ENCODE peak calls at places on chromosomes 16 and 17, in eight cellular contexts. N is stomach; C is IMR-90; K is suprapubic skin; O is fibroblast of lung; T is lower leg skin; I is CD8-positive, alpha-beta T cell; W is lung. Y is an unnamed sample.

GRCh38 chr17:75047398-75048098 is 523 bp downstream of the KCTD2 start:
- DNase-seq in N (no peak), C (no peak), K (peak), O (no peak), T (peak), I (no peak), W (no peak), Y (no peak)

GRCh38 chr17:81189670-81190530 is 23.9 kb upstream of the AATK start:
- DNase-seq in N (no peak), C (no peak), K (no peak), O (no peak), T (no peak), I (no peak), W (no peak), Y (no peak)

GRCh38 chr16:79587897-79588296 is 12.6 kb downstream of the MAF start:
- DNase-seq in N (no peak), C (no peak), K (no peak), O (no peak), T (no peak), I (no peak), W (no peak), Y (no peak)

GRCh38 chr17:17971431-17972125 is 622 bp downstream of the TOM1L2 start:
- DNase-seq in N (peak), C (no peak), K (peak), O (no peak), T (peak), I (no peak), W (peak), Y (no peak)

GRCh38 chr17:72116692-72117469 is 3.9 kb upstream of the SOX9 start:
- DNase-seq in N (no peak), C (peak), K (no peak), O (peak), T (peak), I (no peak), W (no peak), Y (no peak)

GRCh38 chr17:21363776-21364642 is 12.1 kb upstream of the KCNJ12 start:
- DNase-seq in N (no peak), C (no peak), K (no peak), O (no peak), T (no peak), I (no peak), W (no peak), Y (no peak)

GRCh38 chr17:49401971-49402491 is 12.7 kb downstream of the PHB1 start:
- DNase-seq in N (no peak), C (no peak), K (peak), O (no peak), T (peak), I (no peak), W (no peak), Y (no peak)

GRCh38 chr17:2959371-2960130 is 103.9 kb downstream of the OR1D5 start:
- DNase-seq in N (peak), C (no peak), K (peak), O (no peak), T (peak), I (no peak), W (no peak), Y (no peak)

GRCh38 chr17:31580331-31581021 is 189.0 kb downstream of the RAB11FIP4 start:
- DNase-seq in N (peak), C (peak), K (no peak), O (peak), T (peak), I (no peak), W (peak), Y (no peak)

GRCh38 chr17:32755045-32755805 is 121.7 kb downstream of the MYO1D start:
- DNase-seq in N (no peak), C (peak), K (no peak), O (peak), T (no peak), I (no peak), W (no peak), Y (peak)

GRCh38 chr17:1731194-1731506 is 6.6 kb downstream of the WDR81 start:
- DNase-seq in N (no peak), C (no peak), K (no peak), O (no peak), T (no peak), I (no peak), W (no peak), Y (no peak)

GRCh38 chr17:75695141-75695829 is 26.0 kb upstream of the ITGB4 start:
- DNase-seq in N (no peak), C (peak), K (no peak), O (peak), T (no peak), I (no peak), W (no peak), Y (no peak)

GRCh38 chr16:64715624-64716023 is 406.2 kb downstream of the CDH11 start:
- DNase-seq in N (no peak), C (no peak), K (no peak), O (no peak), T (no peak), I (no peak), W (no peak), Y (no peak)

GRCh38 chr17:56810846-56811775 is 22.6 kb downstream of the C17orf67 start:
- DNase-seq in N (no peak), C (no peak), K (no peak), O (no peak), T (no peak), I (no peak), W (no peak), Y (no peak)

GRCh38 chr16:4354512-4355409 is 3.6 kb upstream of the PAM16 start:
- DNase-seq in N (no peak), C (no peak), K (no peak), O (no peak), T (no peak), I (no peak), W (no peak), Y (no peak)

GRCh38 chr17:31497994-31498826 is 106.7 kb downstream of the RAB11FIP4 start:
- DNase-seq in N (peak), C (no peak), K (no peak), O (no peak), T (no peak), I (no peak), W (no peak), Y (no peak)

GRCh38 chr16:85492617-85492957 is 120.5 kb upstream of the GSE1 start:
- DNase-seq in N (no peak), C (no peak), K (no peak), O (no peak), T (no peak), I (no peak), W (no peak), Y (no peak)

GRCh38 chr16:50684823-50685455 is 3.8 kb upstream of the SNX20 start:
- DNase-seq in N (no peak), C (no peak), K (no peak), O (no peak), T (no peak), I (no peak), W (no peak), Y (no peak)

GRCh38 chr16:70588565-70588964 is 57.8 kb upstream of the IL34 start:
- DNase-seq in N (no peak), C (peak), K (no peak), O (peak), T (no peak), I (no peak), W (no peak), Y (no peak)

GRCh38 chr16:86524029-86524428 is 13.7 kb downstream of the FOXF1 start:
- DNase-seq in N (no peak), C (no peak), K (no peak), O (no peak), T (no peak), I (no peak), W (no peak), Y (no peak)

GRCh38 chr17:51510940-51511339 is 250.6 kb downstream of the UTP18 start:
- DNase-seq in N (no peak), C (no peak), K (no peak), O (no peak), T (no peak), I (no peak), W (no peak), Y (no peak)

GRCh38 chr17:82924214-82924613 is 84.4 kb upstream of the ZNF750 start:
- DNase-seq in N (no peak), C (no peak), K (no peak), O (no peak), T (no peak), I (no peak), W (no peak), Y (no peak)

GRCh38 chr16:56736476-56736875 is 6.5 kb downstream of the NUP93 start:
- DNase-seq in N (no peak), C (no peak), K (no peak), O (no peak), T (no peak), I (no peak), W (no peak), Y (no peak)

GRCh38 chr17:78343099-78343432 is 16.8 kb downstream of the SOCS3 start:
- DNase-seq in N (peak), C (peak), K (peak), O (peak), T (peak), I (no peak), W (peak), Y (no peak)

GRCh38 chr17:37551788-37552187 is 57.4 kb downstream of the SYNRG start:
- DNase-seq in N (no peak), C (peak), K (no peak), O (no peak), T (no peak), I (no peak), W (no peak), Y (no peak)

GRCh38 chr16:79740153-79740720 is 139.7 kb upstream of the MAF start:
- DNase-seq in N (no peak), C (no peak), K (no peak), O (no peak), T (no peak), I (no peak), W (no peak), Y (no peak)

GRCh38 chr16:28038401-28038800 is 25.1 kb downstream of the GSG1L start:
- DNase-seq in N (no peak), C (no peak), K (no peak), O (no peak), T (no peak), I (no peak), W (no peak), Y (no peak)

GRCh38 chr16:54817432-54817831 is 113.2 kb upstream of the IRX5 start:
- DNase-seq in N (peak), C (no peak), K (no peak), O (no peak), T (no peak), I (no peak), W (peak), Y (no peak)
- TF ChIP-seq CTCF in N (peak), C (no peak), K (peak), O (no peak), T (no peak), I (no peak), W (no peak), Y (no peak)

DNA sequence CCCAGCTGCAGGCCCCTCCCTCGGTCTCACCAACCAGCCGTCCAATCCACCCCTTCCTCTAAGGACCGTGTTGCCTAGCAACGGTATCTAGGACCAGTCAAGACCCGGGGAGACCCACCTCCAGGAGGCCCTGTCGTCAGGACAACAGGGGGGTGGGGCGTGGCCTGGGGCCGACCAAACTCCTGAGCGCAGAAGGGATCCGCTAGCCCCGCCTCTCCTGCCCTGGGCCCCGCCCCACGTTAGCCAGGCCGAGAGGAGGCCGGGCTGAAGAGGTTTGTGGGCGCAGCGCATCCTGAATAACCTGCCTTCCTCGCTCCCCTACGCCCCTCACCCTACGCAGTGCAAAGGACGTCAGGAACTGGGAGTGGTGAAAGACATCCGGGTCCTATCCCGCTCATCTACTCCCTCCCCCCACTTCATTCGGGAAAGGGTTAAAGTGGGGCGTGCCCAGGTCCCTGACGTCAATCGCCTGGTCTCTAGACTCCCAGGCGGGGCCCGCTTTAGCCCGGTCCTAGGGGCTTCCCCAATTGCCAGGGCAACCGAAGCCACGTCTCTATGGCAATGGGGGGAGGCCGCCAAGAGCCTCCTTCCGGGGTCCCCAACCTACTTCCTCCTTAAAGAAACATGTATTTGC is 14.7 kb downstream of the DLG4 start:
- DNase-seq in N (peak), C (peak), K (peak), O (peak), T (peak), I (peak), W (peak), Y (peak)
- H3K4me3 ChIP-seq in N (peak), C (peak), K (peak), O (peak), T (peak), I (peak), W (peak), Y (peak)

GRCh38 chr17:42775534-42776098 is 2.4 kb downstream of the VPS25 start:
- DNase-seq in N (no peak), C (peak), K (no peak), O (no peak), T (no peak), I (no peak), W (no peak), Y (no peak)

GRCh38 chr17:42772945-42773289 is 332 bp upstream of the VPS25 start:
- DNase-seq in N (no peak), C (no peak), K (no peak), O (no peak), T (no peak), I (no peak), W (no peak), Y (no peak)

GRCh38 chr17:42774066-42774750 is 959 bp downstream of the VPS25 start:
- DNase-seq in N (no peak), C (peak), K (no peak), O (no peak), T (no peak), I (no peak), W (no peak), Y (no peak)

GRCh38 chr17:42778570-42778969 is 1.8 kb upstream of the WNK4 start:
- DNase-seq in N (no peak), C (no peak), K (no peak), O (no peak), T (no peak), I (no peak), W (no peak), Y (no peak)

GRCh38 chr17:42773290-42774035 is at the start of gene VPS25:
- DNase-seq in N (peak), C (peak), K (no peak), O (peak), T (peak), I (peak), W (peak), Y (peak)
- TF ChIP-seq CTCF in N (no peak), C (peak), K (no peak), O (peak), T (no peak), I (no peak), W (no peak), Y (no peak)

DNA sequence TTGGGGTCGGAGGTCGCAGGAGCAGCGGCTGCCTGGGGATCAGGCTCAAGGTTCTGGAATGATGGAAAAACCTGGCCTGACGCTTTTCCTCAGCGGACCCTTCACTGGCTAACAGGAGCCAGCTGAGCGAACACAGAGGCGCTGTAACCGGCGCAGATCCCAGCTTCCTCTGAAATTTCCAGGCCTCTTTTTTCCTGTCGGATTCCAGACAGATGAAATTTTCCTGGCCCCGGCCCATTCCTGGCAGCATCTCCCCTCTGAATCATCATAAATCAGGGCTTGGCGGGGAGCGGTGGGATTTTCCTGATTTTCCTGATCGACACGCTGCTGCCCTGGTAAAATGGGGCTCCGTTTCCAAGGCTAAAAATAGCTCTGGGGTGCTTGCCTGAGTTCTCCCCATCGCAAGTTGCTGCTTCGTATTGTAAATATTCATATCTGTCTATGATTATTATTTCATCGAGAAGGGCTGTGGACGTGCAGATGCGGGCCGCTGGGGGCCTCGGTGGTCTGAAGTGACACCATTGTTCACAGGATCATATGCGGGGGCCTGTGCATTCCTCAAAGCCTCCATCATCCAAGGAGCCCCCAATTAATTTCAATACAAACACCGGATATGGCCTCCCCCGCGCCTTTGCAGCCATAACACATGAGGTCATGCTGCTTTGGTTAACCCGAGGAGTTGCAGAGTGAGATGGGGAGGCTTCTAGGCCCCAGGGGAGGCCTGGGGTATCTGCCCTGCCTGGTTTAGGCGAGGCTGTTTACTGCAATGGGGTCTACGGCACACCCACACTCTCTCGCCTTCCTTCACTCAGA is 45.8 kb upstream of the ETV4 start:
- DNase-seq in N (peak), C (peak), K (peak), O (peak), T (peak), I (no peak), W (peak), Y (no peak)
- H3K4me3 ChIP-seq in N (no peak), C (no peak), K (peak), O (peak), T (no peak), I (no peak), W (no peak), Y (no peak)

DNA sequence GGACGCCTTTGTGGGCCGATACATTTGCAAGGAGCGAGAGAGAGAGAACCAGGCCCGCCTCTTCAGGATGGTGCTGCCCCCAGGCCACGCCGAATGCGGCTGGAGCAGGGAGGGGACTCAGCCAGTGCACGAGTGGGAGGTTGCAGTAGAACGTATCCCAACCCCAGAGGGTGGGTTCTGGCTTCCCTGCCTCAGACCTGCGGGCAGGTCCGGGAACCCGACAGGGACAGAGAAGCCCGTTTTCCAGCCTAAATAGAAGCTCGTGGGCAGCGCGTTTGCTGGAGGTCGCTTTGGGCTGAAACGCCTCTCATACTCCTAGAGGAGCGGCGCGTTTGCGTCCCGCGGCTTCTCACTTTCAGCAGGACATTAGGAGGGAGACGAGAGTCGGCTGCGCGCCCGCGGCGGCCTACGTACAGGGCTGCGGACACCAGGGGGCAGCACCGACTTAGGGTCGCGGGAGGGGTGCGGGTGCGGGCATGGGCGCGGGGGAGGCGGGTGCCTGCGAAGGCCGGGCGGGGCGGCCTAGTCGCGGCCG is 11.0 kb downstream of the TBX2 start:
- DNase-seq in N (peak), C (peak), K (peak), O (peak), T (peak), I (peak), W (peak), Y (no peak)
- TF ChIP-seq CTCF in N (peak), C (peak), K (peak), O (peak), T (no peak), I (peak), W (peak), Y (peak)

Y was measured in GM12864.